ENCODE peak calls at places on chromosome 10, in seven cellular contexts. G is EL; W is fibroblast of mammary gland; J is stimulated activated CD4-positive, alpha-beta T cell treated with anti-CD3 and anti-CD28 coated beads, TNF-alpha, amount 100 ng/mL, for 48 hours; X is HS-5; P is T-helper 17 cell; F is heart right ventricle. L is an unnamed sample.

GRCh38 chr10:112919721-112920120 is 30.3 kb upstream of the TCF7L2 start:
- DNase-seq in G (peak; percentile 89), W (peak; percentile 84), J (no peak), X (peak; percentile 80), P (no peak), F (no peak), L (peak; percentile 85)

GRCh38 chr10:132407243-132407746 is 10.3 kb downstream of the PWWP2B start:
- DNase-seq in G (no peak), W (no peak), J (no peak), X (no peak), P (no peak), F (peak; percentile 74), L (no peak)

GRCh38 chr10:120897343-120897742 is 46.2 kb downstream of the WDR11 start:
- DNase-seq in G (no peak), W (no peak), J (no peak), X (no peak), P (no peak), F (no peak), L (no peak)

GRCh38 chr10:128908109-128908898 is 558.7 kb upstream of the MGMT start:
- DNase-seq in G (no peak), W (no peak), J (no peak), X (no peak), P (no peak), F (no peak), L (no peak)

GRCh38 chr10:44827431-44828006 is 83.6 kb upstream of the TMEM72 start:
- DNase-seq in G (no peak), W (no peak), J (no peak), X (no peak), P (no peak), F (peak; percentile 56), L (no peak)

GRCh38 chr10:123655763-123656162 is 10.4 kb upstream of the GPR26 start:
- DNase-seq in G (peak; percentile 56), W (no peak), J (no peak), X (no peak), P (no peak), F (no peak), L (peak; percentile 62)

GRCh38 chr10:27646194-27646593 is 99.4 kb downstream of the MKX start:
- DNase-seq in G (peak; percentile 91), W (peak; percentile 74), J (no peak), X (peak; percentile 46), P (no peak), F (no peak), L (peak; percentile 83)

GRCh38 chr10:76037531-76037930 is 606.1 kb downstream of the LRMDA start:
- DNase-seq in G (peak; percentile 3), W (peak; percentile 16), J (no peak), X (no peak), P (no peak), F (no peak), L (no peak)

GRCh38 chr10:89078729-89079672 is 88.4 kb downstream of the FAS start:
- DNase-seq in G (peak; percentile 25), W (peak; percentile 53), J (no peak), X (no peak), P (no peak), F (no peak), L (no peak)

GRCh38 chr10:108303149-108303548 is 1138.6 kb upstream of the SORCS1 start:
- DNase-seq in G (peak; percentile 1), W (peak; percentile 67), J (no peak), X (peak; percentile 45), P (no peak), F (no peak), L (no peak)

GRCh38 chr10:131805696-131806095 is 95.1 kb upstream of the PPP2R2D start:
- DNase-seq in G (no peak), W (no peak), J (no peak), X (no peak), P (no peak), F (no peak), L (peak; percentile 48)

GRCh38 chr10:112689327-112689726 is 242.3 kb downstream of the VTI1A start:
- DNase-seq in G (peak; percentile 15), W (peak; percentile 47), J (no peak), X (no peak), P (no peak), F (peak; percentile 25), L (no peak)

GRCh38 chr10:72598769-72599701 is 26.8 kb downstream of the MICU1 start:
- DNase-seq in G (no peak), W (no peak), J (no peak), X (no peak), P (no peak), F (no peak), L (no peak)

GRCh38 chr10:27745719-27746363 is at the start of gene MKX:
- DNase-seq in G (peak; percentile 81), W (peak; percentile 48), J (no peak), X (no peak), P (no peak), F (no peak), L (peak; percentile 77)

GRCh38 chr10:14740684-14741247 is 33.9 kb downstream of the FAM107B start:
- DNase-seq in G (no peak), W (no peak), J (no peak), X (no peak), P (no peak), F (no peak), L (no peak)

GRCh38 chr10:60733189-60733815 is 45.0 kb upstream of the CDK1 start:
- DNase-seq in G (peak; percentile 19), W (no peak), J (peak; percentile 18), X (no peak), P (peak; percentile 55), F (peak; percentile 12), L (peak; percentile 74)

GRCh38 chr10:60606343-60607080 is 171.8 kb upstream of the CDK1 start:
- DNase-seq in G (peak; percentile 3), W (peak; percentile 86), J (no peak), X (peak; percentile 75), P (no peak), F (no peak), L (no peak)

GRCh38 chr10:121941532-121941931 is 13.7 kb upstream of the ATE1 start:
- DNase-seq in G (no peak), W (no peak), J (no peak), X (no peak), P (no peak), F (no peak), L (no peak)

GRCh38 chr10:125640609-125641008 is 42.4 kb downstream of the TEX36 start:
- DNase-seq in G (no peak), W (no peak), J (no peak), X (no peak), P (no peak), F (no peak), L (no peak)

GRCh38 chr10:132468201-132468600 is 69.4 kb upstream of the INPP5A start:
- DNase-seq in G (no peak), W (no peak), J (no peak), X (no peak), P (no peak), F (no peak), L (peak; percentile 34)

GRCh38 chr10:88254091-88254490 is 329.0 kb downstream of the RNLS start:
- DNase-seq in G (peak; percentile 92), W (peak; percentile 93), J (no peak), X (peak; percentile 56), P (no peak), F (no peak), L (no peak)

GRCh38 chr10:89213191-89213808 is 6.2 kb upstream of the CH25H start:
- DNase-seq in G (peak; percentile 39), W (peak; percentile 66), J (no peak), X (no peak), P (no peak), F (no peak), L (peak; percentile 31)

GRCh38 chr10:45454262-45454661 is 80.2 kb downstream of the ALOX5 start:
- DNase-seq in G (no peak), W (no peak), J (no peak), X (no peak), P (no peak), F (no peak), L (no peak)

GRCh38 chr10:114412907-114413386 is 8.6 kb upstream of the AFAP1L2 start:
- DNase-seq in G (peak; percentile 64), W (peak; percentile 78), J (no peak), X (peak; percentile 32), P (no peak), F (no peak), L (no peak)

GRCh38 chr10:110993024-110993693 is 73.8 kb downstream of the SHOC2 start:
- DNase-seq in G (peak; percentile 84), W (peak; percentile 92), J (no peak), X (peak; percentile 80), P (no peak), F (no peak), L (peak; percentile 90)

GRCh38 chr10:73786512-73786885 is 1.1 kb downstream of the ZSWIM8 start:
- DNase-seq in G (no peak), W (no peak), J (no peak), X (no peak), P (no peak), F (no peak), L (peak; percentile 92)

L was measured in osteoblast.